ENCODE peak calls at places on chromosomes 12 and 14, in five cellular contexts. One of them, this sample, is unnamed. For H3K36me3, the result is how much of the 10 kb centered on the place peaks cover.

GRCh38 chr12:24945039-24945438 is 3.9 kb downstream of the BCAT1 start:
- DNase-seq in aorta: no peak
- DNase-seq in tibial nerve: no peak
- DNase-seq in spleen: no peak
- DNase-seq in psoas muscle: no peak
- DNase-seq in this sample: no peak

GRCh38 chr12:120735181-120735580 is 9.6 kb downstream of the ACADS start:
- DNase-seq in aorta: no peak
- DNase-seq in tibial nerve: no peak
- DNase-seq in spleen: peak
- DNase-seq in psoas muscle: no peak
- DNase-seq in this sample: no peak

GRCh38 chr14:58107041-58107440 is 45.0 kb downstream of the ARMH4 start:
- DNase-seq in aorta: no peak
- DNase-seq in tibial nerve: no peak
- DNase-seq in spleen: no peak
- DNase-seq in psoas muscle: no peak
- DNase-seq in this sample: no peak

GRCh38 chr14:78606111-78606510 is 435.9 kb downstream of the NRXN3 start:
- DNase-seq in aorta: no peak
- DNase-seq in tibial nerve: no peak
- DNase-seq in spleen: no peak
- DNase-seq in psoas muscle: no peak
- DNase-seq in this sample: no peak

GRCh38 chr12:6967548-6968100 is 2.8 kb downstream of the PHB2 start:
- DNase-seq in aorta: no peak
- DNase-seq in tibial nerve: no peak
- DNase-seq in spleen: no peak
- DNase-seq in psoas muscle: no peak
- DNase-seq in this sample: no peak

GRCh38 chr14:34676516-34677211 is 37.7 kb downstream of the CFL2 start:
- DNase-seq in aorta: no peak
- DNase-seq in tibial nerve: no peak
- DNase-seq in spleen: no peak
- DNase-seq in psoas muscle: no peak
- DNase-seq in this sample: no peak

GRCh38 chr12:94114166-94114565 is 34.2 kb upstream of the PLXNC1 start:
- DNase-seq in aorta: no peak
- DNase-seq in tibial nerve: no peak
- DNase-seq in spleen: no peak
- DNase-seq in psoas muscle: no peak
- DNase-seq in this sample: peak

GRCh38 chr12:108664338-108665258 is 30.9 kb upstream of the SELPLG start:
- DNase-seq in aorta: peak
- DNase-seq in tibial nerve: peak
- DNase-seq in spleen: peak
- DNase-seq in psoas muscle: peak
- DNase-seq in this sample: peak

GRCh38 chr12:129984097-129984496 is 80.3 kb upstream of the TMEM132D start:
- DNase-seq in aorta: no peak
- DNase-seq in tibial nerve: no peak
- DNase-seq in spleen: no peak
- DNase-seq in psoas muscle: no peak
- DNase-seq in this sample: peak

GRCh38 chr12:30278401-30278800 is 417.3 kb downstream of the IPO8 start:
- DNase-seq in aorta: no peak
- DNase-seq in tibial nerve: no peak
- DNase-seq in spleen: no peak
- DNase-seq in psoas muscle: no peak
- DNase-seq in this sample: no peak

GRCh38 chr12:22625671-22626251 is 790 bp downstream of the ETNK1 start:
- DNase-seq in aorta: no peak
- DNase-seq in tibial nerve: peak
- DNase-seq in spleen: no peak
- DNase-seq in psoas muscle: peak
- DNase-seq in this sample: peak

GRCh38 chr12:91419809-91420208 is 237.2 kb upstream of the DCN start:
- DNase-seq in aorta: no peak
- DNase-seq in tibial nerve: no peak
- DNase-seq in spleen: no peak
- DNase-seq in psoas muscle: no peak
- DNase-seq in this sample: no peak

GRCh38 chr12:120866143-120866542 is 38.0 kb downstream of the SPPL3 start:
- DNase-seq in aorta: no peak
- DNase-seq in tibial nerve: no peak
- DNase-seq in spleen: no peak
- DNase-seq in psoas muscle: no peak
- DNase-seq in this sample: no peak

GRCh38 chr12:118853634-118854033 is 127.7 kb upstream of the SRRM4 start:
- DNase-seq in aorta: no peak
- DNase-seq in tibial nerve: no peak
- DNase-seq in spleen: no peak
- DNase-seq in psoas muscle: no peak
- DNase-seq in this sample: peak

GRCh38 chr14:94517641-94518257 is 8.5 kb upstream of the SERPINA12 start:
- DNase-seq in aorta: no peak
- DNase-seq in tibial nerve: no peak
- DNase-seq in spleen: peak
- DNase-seq in psoas muscle: no peak
- DNase-seq in this sample: peak

GRCh38 chr12:50062733-50063452 is 5.5 kb downstream of the ASIC1 start:
- DNase-seq in aorta: peak
- DNase-seq in tibial nerve: no peak
- DNase-seq in spleen: no peak
- DNase-seq in psoas muscle: no peak
- DNase-seq in this sample: no peak

GRCh38 chr14:72892103-72892878 is 1.6 kb downstream of the DPF3 start:
- DNase-seq in aorta: no peak
- DNase-seq in tibial nerve: no peak
- DNase-seq in spleen: no peak
- DNase-seq in psoas muscle: no peak
- DNase-seq in this sample: peak

GRCh38 chr14:94653321-94653720 is 41.1 kb downstream of the SERPINA3 start:
- DNase-seq in aorta: no peak
- DNase-seq in tibial nerve: no peak
- DNase-seq in spleen: no peak
- DNase-seq in psoas muscle: no peak
- DNase-seq in this sample: no peak

GRCh38 chr12:54937376-54937775 is 47.2 kb downstream of the TESPA1 start:
- DNase-seq in aorta: no peak
- DNase-seq in tibial nerve: no peak
- DNase-seq in spleen: no peak
- DNase-seq in psoas muscle: no peak
- DNase-seq in this sample: no peak

GRCh38 chr12:53985358-53985899 is 483 bp downstream of the HOXC10 start:
- DNase-seq in aorta: no peak
- DNase-seq in tibial nerve: no peak
- DNase-seq in spleen: no peak
- DNase-seq in psoas muscle: no peak
- DNase-seq in this sample: peak

GRCh38 chr12:57765698-57766463 is 997 bp downstream of the CYP27B1 start:
- DNase-seq in aorta: no peak
- DNase-seq in tibial nerve: no peak
- DNase-seq in spleen: no peak
- DNase-seq in psoas muscle: no peak
- DNase-seq in this sample: peak

GRCh38 chr12:65269603-65270002 is 8.9 kb upstream of the MSRB3 start:
- DNase-seq in aorta: no peak
- DNase-seq in tibial nerve: no peak
- DNase-seq in spleen: no peak
- DNase-seq in psoas muscle: no peak
- DNase-seq in this sample: no peak

GRCh38 chr14:100392266-100392850 is 69.2 kb downstream of the SLC25A47 start:
- DNase-seq in aorta: no peak
- DNase-seq in tibial nerve: no peak
- DNase-seq in spleen: no peak
- DNase-seq in psoas muscle: no peak
- DNase-seq in this sample: no peak

GRCh38 chr12:89709994-89710872 is 1.6 kb upstream of the ATP2B1 start:
- DNase-seq in aorta: peak
- DNase-seq in tibial nerve: peak
- DNase-seq in spleen: no peak
- DNase-seq in psoas muscle: peak
- DNase-seq in this sample: peak

GRCh38 chr12:128920468-128920867 is 67.2 kb downstream of the GLT1D1 start:
- DNase-seq in aorta: peak
- DNase-seq in tibial nerve: no peak
- DNase-seq in spleen: no peak
- DNase-seq in psoas muscle: no peak
- DNase-seq in this sample: no peak
- H3K36me3 ChIP-seq in aorta: under half
- H3K36me3 ChIP-seq in tibial nerve: under half
- H3K36me3 ChIP-seq in spleen: under half
- H3K36me3 ChIP-seq in psoas muscle: under half
- H3K36me3 ChIP-seq in this sample: under half

GRCh38 chr12:111544032-111544431 is 55.1 kb downstream of the ATXN2 start:
- DNase-seq in aorta: no peak
- DNase-seq in tibial nerve: no peak
- DNase-seq in spleen: no peak
- DNase-seq in psoas muscle: no peak
- DNase-seq in this sample: no peak
- H3K36me3 ChIP-seq in aorta: under half
- H3K36me3 ChIP-seq in tibial nerve: under half
- H3K36me3 ChIP-seq in spleen: half or more
- H3K36me3 ChIP-seq in psoas muscle: under half
- H3K36me3 ChIP-seq in this sample: half or more

GRCh38 chr14:24311837-24312615 is 724 bp downstream of the LTB4R start:
- DNase-seq in aorta: no peak
- DNase-seq in tibial nerve: no peak
- DNase-seq in spleen: peak
- DNase-seq in psoas muscle: no peak
- DNase-seq in this sample: no peak

GRCh38 chr14:24314377-24315193 is 3.3 kb downstream of the LTB4R start:
- DNase-seq in aorta: peak
- DNase-seq in tibial nerve: no peak
- DNase-seq in spleen: no peak
- DNase-seq in psoas muscle: no peak
- DNase-seq in this sample: no peak

GRCh38 chr14:24313912-24314311 is 2.6 kb downstream of the LTB4R start:
- DNase-seq in aorta: no peak
- DNase-seq in tibial nerve: no peak
- DNase-seq in spleen: peak
- DNase-seq in psoas muscle: no peak
- DNase-seq in this sample: no peak

GRCh38 chr14:24310666-24311604 is at the start of gene LTB4R:
- DNase-seq in aorta: peak
- DNase-seq in tibial nerve: no peak
- DNase-seq in spleen: peak
- DNase-seq in psoas muscle: peak
- DNase-seq in this sample: no peak

GRCh38 chr14:24312736-24313507 is 1.6 kb downstream of the LTB4R start:
- DNase-seq in aorta: peak
- DNase-seq in tibial nerve: no peak
- DNase-seq in spleen: peak
- DNase-seq in psoas muscle: no peak
- DNase-seq in this sample: no peak
- H3K36me3 ChIP-seq in aorta: under half
- H3K36me3 ChIP-seq in tibial nerve: under half
- H3K36me3 ChIP-seq in spleen: under half
- H3K36me3 ChIP-seq in psoas muscle: under half
- H3K36me3 ChIP-seq in this sample: under half

GRCh38 chr12:110726018-110726417 is 16.7 kb downstream of the PPP1CC start:
- DNase-seq in aorta: no peak
- DNase-seq in tibial nerve: no peak
- DNase-seq in spleen: no peak
- DNase-seq in psoas muscle: no peak
- DNase-seq in this sample: peak
- H3K36me3 ChIP-seq in aorta: under half
- H3K36me3 ChIP-seq in tibial nerve: under half
- H3K36me3 ChIP-seq in spleen: half or more
- H3K36me3 ChIP-seq in psoas muscle: under half
- H3K36me3 ChIP-seq in this sample: half or more

GRCh38 chr12:109912790-109913189 is 12.7 kb downstream of the TCHP start:
- DNase-seq in aorta: no peak
- DNase-seq in tibial nerve: no peak
- DNase-seq in spleen: no peak
- DNase-seq in psoas muscle: no peak
- DNase-seq in this sample: no peak

GRCh38 chr12:109910969-109911348 is 10.9 kb downstream of the TCHP start:
- DNase-seq in aorta: no peak
- DNase-seq in tibial nerve: no peak
- DNase-seq in spleen: no peak
- DNase-seq in psoas muscle: no peak
- DNase-seq in this sample: peak

GRCh38 chr12:109915171-109916040 is 15.3 kb downstream of the TCHP start:
- DNase-seq in aorta: no peak
- DNase-seq in tibial nerve: no peak
- DNase-seq in spleen: peak
- DNase-seq in psoas muscle: no peak
- DNase-seq in this sample: no peak

GRCh38 chr12:109914461-109914860 is 14.4 kb downstream of the TCHP start:
- DNase-seq in aorta: no peak
- DNase-seq in tibial nerve: no peak
- DNase-seq in spleen: peak
- DNase-seq in psoas muscle: no peak
- DNase-seq in this sample: no peak

DNA sequence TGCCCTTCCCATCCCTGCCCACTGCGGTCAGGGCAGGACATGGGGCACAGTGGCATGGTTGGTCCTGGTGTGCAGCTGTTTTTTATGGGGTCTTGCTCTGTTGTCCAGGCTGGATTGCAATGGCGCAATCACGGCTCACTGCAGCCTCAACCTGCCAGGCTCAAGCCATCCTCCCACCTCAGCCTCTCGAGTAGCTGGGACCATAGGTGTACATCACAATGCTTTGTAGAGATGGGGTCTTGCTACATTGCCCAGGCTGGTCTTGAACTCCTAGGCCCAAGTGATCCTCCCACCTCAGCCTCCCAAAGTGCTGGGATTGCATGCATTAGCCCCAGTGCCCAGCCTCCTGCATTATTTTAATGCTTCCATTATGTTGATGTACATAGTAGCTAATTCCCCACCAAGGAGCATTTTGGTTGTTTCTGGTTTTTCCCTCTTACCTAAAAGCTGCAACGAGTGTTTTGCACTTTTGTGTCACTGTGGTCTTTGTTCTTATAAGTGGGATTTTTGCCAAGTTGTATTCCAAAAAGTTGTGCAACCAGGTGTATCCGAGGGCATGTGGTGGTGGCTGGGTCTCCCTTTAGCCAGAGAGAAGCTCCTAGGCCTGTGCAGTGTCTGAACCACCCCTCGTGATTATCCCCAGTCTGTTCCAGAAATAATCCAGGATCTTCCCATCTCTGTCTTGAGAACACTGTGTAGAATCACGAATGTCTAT is 10.3 kb downstream of the TCHP start:
- DNase-seq in aorta: no peak
- DNase-seq in tibial nerve: no peak
- DNase-seq in spleen: no peak
- DNase-seq in psoas muscle: no peak
- DNase-seq in this sample: no peak
- H3K36me3 ChIP-seq in aorta: under half
- H3K36me3 ChIP-seq in tibial nerve: under half
- H3K36me3 ChIP-seq in spleen: half or more
- H3K36me3 ChIP-seq in psoas muscle: under half
- H3K36me3 ChIP-seq in this sample: half or more